ENCODE peak calls at places on chromosomes 11 and 22, in eight cellular contexts. T is pancreas; D is hepatocyte; V is body of pancreas; H is transverse colon; Q is ovary; K is CD8-positive, alpha-beta memory T cell; W is heart left ventricle. F is an unnamed sample. For H3K4me1, the result is how much of the 10 kb centered on the place peaks cover.

GRCh38 chr22:30922151-30922611 is 46.4 kb downstream of the MORC2 start:
- DNase-seq in T (peak), Q (peak), W (peak), V (peak), D (no peak), K (peak), H (peak), F (peak)

GRCh38 chr11:86524603-86525352 is 147.6 kb downstream of the ME3 start:
- DNase-seq in Q (no peak), W (no peak), H (no peak), T (no peak), V (no peak), K (no peak), D (peak), F (no peak)

GRCh38 chr22:20750461-20751184 is 23.3 kb upstream of the SERPIND1 start:
- DNase-seq in W (peak), D (peak), T (peak), Q (peak), K (no peak), V (peak), H (peak), F (no peak)

GRCh38 chr11:110878513-110878912 is 166.3 kb upstream of the ARHGAP20 start:
- DNase-seq in V (no peak), H (no peak), K (no peak), D (no peak), W (no peak), T (no peak), Q (no peak), F (no peak)

GRCh38 chr22:17430298-17430900 is 61.1 kb downstream of the CECR2 start:
- DNase-seq in H (no peak), V (no peak), K (no peak), W (peak), T (no peak), Q (peak), D (peak), F (no peak)

GRCh38 chr11:73215191-73216134 is 2.6 kb upstream of the P2RY2 start:
- DNase-seq in H (no peak), D (no peak), K (no peak), T (no peak), W (no peak), V (no peak), Q (no peak), F (no peak)

GRCh38 chr11:17612221-17613188 is 65.4 kb downstream of the OTOG start:
- DNase-seq in T (no peak), H (no peak), K (no peak), V (no peak), Q (no peak), W (no peak), D (no peak), F (no peak)

GRCh38 chr22:46336119-46337078 is 885 bp downstream of the TRMU start:
- DNase-seq in D (peak), T (no peak), K (no peak), H (peak), W (no peak), Q (no peak), V (peak), F (no peak)

GRCh38 chr11:87851234-87851633 is 324.0 kb downstream of the RAB38 start:
- DNase-seq in H (no peak), V (no peak), D (no peak), T (no peak), K (no peak), Q (no peak), W (no peak), F (no peak)

GRCh38 chr11:66951927-66952337 is 6.3 kb downstream of the PC start:
- DNase-seq in W (no peak), V (peak), Q (no peak), H (peak), D (peak), T (no peak), K (no peak), F (no peak)

GRCh38 chr11:122785156-122785605 is 53.1 kb upstream of the CRTAM start:
- DNase-seq in T (no peak), K (no peak), H (no peak), D (peak), Q (no peak), V (peak), W (no peak), F (no peak)

GRCh38 chr11:75422248-75423231 is 10.5 kb downstream of the KLHL35 start:
- DNase-seq in H (peak), D (peak), T (peak), Q (no peak), W (no peak), V (peak), K (no peak), F (no peak)

GRCh38 chr11:83713701-83714100 is 427.5 kb upstream of the CCDC90B start:
- DNase-seq in K (no peak), V (peak), D (peak), H (no peak), Q (no peak), T (peak), W (no peak), F (no peak)

GRCh38 chr22:35743466-35743865 is 25.8 kb downstream of the APOL5 start:
- DNase-seq in D (no peak), K (no peak), H (no peak), Q (no peak), W (no peak), V (no peak), T (no peak), F (no peak)

GRCh38 chr11:19628018-19628417 is 84.6 kb upstream of the NAV2 start:
- DNase-seq in T (peak), Q (no peak), D (no peak), V (peak), H (peak), W (peak), K (no peak), F (no peak)

GRCh38 chr11:107669893-107670601 is 41.8 kb downstream of the SLN start:
- DNase-seq in D (no peak), H (no peak), W (no peak), T (no peak), V (no peak), Q (no peak), K (no peak), F (no peak)

GRCh38 chr11:114738954-114739353 is 60.6 kb downstream of the NXPE2 start:
- DNase-seq in Q (no peak), D (peak), K (peak), H (peak), V (peak), T (peak), W (peak), F (no peak)

GRCh38 chr11:73087730-73088129 is 54.4 kb downstream of the FCHSD2 start:
- DNase-seq in D (no peak), V (no peak), H (no peak), Q (no peak), K (no peak), T (no peak), W (no peak), F (no peak)

GRCh38 chr22:48782817-48783511 is 1044.7 kb downstream of the BRD1 start:
- DNase-seq in D (no peak), V (no peak), T (no peak), K (no peak), Q (no peak), W (peak), H (no peak), F (peak)

GRCh38 chr11:72840780-72841179 is 26.6 kb downstream of the ATG16L2 start:
- DNase-seq in K (no peak), V (no peak), H (no peak), W (no peak), Q (no peak), T (no peak), D (no peak), F (no peak)

GRCh38 chr11:109968299-109968698 is 124.9 kb upstream of the ZC3H12C start:
- DNase-seq in H (no peak), W (no peak), K (no peak), D (no peak), Q (no peak), T (no peak), V (no peak), F (no peak)

GRCh38 chr11:62552465-62552782 is 5.8 kb upstream of the AHNAK start:
- DNase-seq in Q (no peak), K (no peak), W (peak), V (no peak), D (peak), T (no peak), H (no peak), F (no peak)

GRCh38 chr11:27166130-27166529 is 125.5 kb downstream of the BBOX1 start:
- DNase-seq in H (no peak), Q (no peak), W (no peak), D (no peak), T (no peak), K (no peak), V (no peak), F (no peak)

GRCh38 chr11:117856252-117856651 is 20.2 kb downstream of the FXYD6 start:
- DNase-seq in D (no peak), V (no peak), W (peak), H (no peak), K (no peak), Q (no peak), T (no peak), F (no peak)

GRCh38 chr11:66011239-66011784 is 496 bp upstream of the CST6 start:
- DNase-seq in Q (no peak), T (peak), K (no peak), D (peak), W (no peak), H (no peak), V (peak), F (no peak)

GRCh38 chr11:130323452-130324448 is 9.0 kb upstream of the ZBTB44 start:
- DNase-seq in D (no peak), W (no peak), K (no peak), V (no peak), Q (no peak), T (no peak), H (no peak), F (no peak)

GRCh38 chr11:64150481-64151239 is 15.3 kb downstream of the MACROD1 start:
- DNase-seq in H (no peak), Q (no peak), T (peak), D (no peak), W (peak), V (peak), K (no peak), F (no peak)

GRCh38 chr11:60985501-60985900 is 14.0 kb downstream of the CD6 start:
- DNase-seq in H (no peak), Q (no peak), D (no peak), V (no peak), T (no peak), W (no peak), K (no peak), F (peak)

GRCh38 chr11:113286509-113287497 is 27.6 kb upstream of the TTC12 start:
- DNase-seq in W (no peak), K (no peak), H (no peak), Q (no peak), T (no peak), D (no peak), V (no peak), F (no peak)

GRCh38 chr11:44308256-44308922 is 1.6 kb downstream of the ALX4 start:
- DNase-seq in T (no peak), K (no peak), H (no peak), Q (no peak), D (no peak), W (no peak), V (no peak), F (no peak)

GRCh38 chr11:70460111-70460510 is 61.8 kb downstream of the CTTN start:
- DNase-seq in W (no peak), Q (no peak), H (no peak), D (no peak), K (no peak), T (no peak), V (no peak), F (no peak)

GRCh38 chr11:70455354-70455753 is 57.0 kb downstream of the CTTN start:
- DNase-seq in D (no peak), K (no peak), H (no peak), V (no peak), Q (no peak), T (no peak), W (no peak), F (no peak)

GRCh38 chr11:70454197-70454767 is 56.0 kb downstream of the CTTN start:
- DNase-seq in Q (no peak), T (no peak), D (no peak), W (no peak), K (no peak), V (no peak), H (no peak), F (no peak)

GRCh38 chr11:70460959-70461358 is 62.6 kb downstream of the CTTN start:
- DNase-seq in K (no peak), D (no peak), W (no peak), Q (no peak), T (no peak), H (no peak), V (no peak), F (no peak)

GRCh38 chr11:70456921-70457532 is 58.7 kb downstream of the CTTN start:
- DNase-seq in W (no peak), V (no peak), K (no peak), T (no peak), Q (no peak), D (no peak), H (no peak), F (no peak)
- H3K4me3 ChIP-seq in W (no peak), V (no peak), K (no peak), T (no peak), Q (no peak), D (no peak), H (no peak), F (no peak)

GRCh38 chr22:37804886-37805857 is 2.6 kb upstream of the GCAT start:
- DNase-seq in T (peak), D (peak), W (peak), H (peak), V (peak), Q (peak), K (peak), F (peak)
- H3K4me1 ChIP-seq in T (under half), D (under half), W (under half), H (under half), V (half or more), Q (under half), K (under half), F (under half)

GRCh38 chr11:108838102-108838803 is 173.4 kb downstream of the DDX10 start:
- DNase-seq in V (no peak), T (no peak), K (no peak), Q (no peak), H (no peak), W (no peak), D (no peak), F (no peak)
- H3K27ac ChIP-seq in V (no peak), T (no peak), K (no peak), Q (no peak), H (no peak), W (no peak), D (no peak), F (no peak)

DNA sequence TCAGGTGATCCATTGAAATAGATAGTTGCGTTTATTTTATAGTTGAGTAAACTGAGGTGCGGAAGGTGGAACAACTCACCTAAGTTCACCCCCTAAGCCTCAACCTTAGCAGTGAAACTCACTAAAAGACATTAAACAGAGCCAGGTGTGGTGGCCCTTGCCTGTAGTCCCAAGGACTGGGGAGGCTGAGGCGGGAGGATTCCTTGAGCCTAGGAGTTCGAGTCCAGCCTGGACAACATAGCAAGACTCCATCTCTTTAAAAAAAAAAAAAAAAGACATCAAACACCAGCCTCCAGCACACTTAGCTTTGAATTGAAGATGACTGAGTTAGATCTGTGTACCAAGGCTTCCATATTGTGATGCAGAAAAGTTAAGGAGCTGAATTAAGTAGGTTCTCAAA is 845 bp upstream of the RAB36 start:
- DNase-seq in D (no peak), V (no peak), Q (peak), K (no peak), W (no peak), T (no peak), H (no peak), F (no peak)
- H3K4me3 ChIP-seq in D (no peak), V (no peak), Q (no peak), K (peak), W (peak), T (no peak), H (peak), F (peak)

GRCh38 chr11:93518081-93518480 is 25.1 kb downstream of the SMCO4 start:
- DNase-seq in D (no peak), T (no peak), Q (no peak), H (no peak), V (no peak), W (no peak), K (no peak), F (no peak)
- H3K4me1 ChIP-seq in D (under half), T (under half), Q (under half), H (under half), V (under half), W (under half), K (under half), F (under half)